ENCODE peak calls at places on chromosome 4, in six cellular contexts. Q is upper lobe of right lung; C is Panc1; N is cardiac muscle cell; O is adipocyte; D is CD4-positive, alpha-beta memory T cell. R is an unnamed sample.

GRCh38 chr4:138555107-138555506 is 313.0 kb upstream of the SLC7A11 start:
- DNase-seq in Q (no peak), C (no peak), N (no peak), O (no peak), D (no peak), R (no peak)

GRCh38 chr4:156686120-156686519 is 285.5 kb downstream of the PDGFC start:
- DNase-seq in Q (no peak), C (no peak), N (peak; percentile 63), O (peak; percentile 95), D (no peak), R (no peak)

GRCh38 chr4:144204431-144204830 is 63.9 kb upstream of the GYPA start:
- DNase-seq in Q (no peak), C (no peak), N (no peak), O (peak; percentile 7), D (no peak), R (no peak)

GRCh38 chr4:134544303-134544761 is 342.7 kb upstream of the PABPC4L start:
- DNase-seq in Q (no peak), C (no peak), N (peak; percentile 3), O (peak; percentile 80), D (no peak), R (no peak)

GRCh38 chr4:186823989-186824388 is 100.3 kb upstream of the FAT1 start:
- DNase-seq in Q (no peak), C (no peak), N (peak; percentile 33), O (peak; percentile 57), D (no peak), R (no peak)

GRCh38 chr4:52822583-52823477 is 39.3 kb upstream of the RASL11B start:
- DNase-seq in Q (no peak), C (no peak), N (peak; percentile 79), O (peak; percentile 87), D (no peak), R (no peak)

GRCh38 chr4:64539234-64539849 is 130.1 kb upstream of the TECRL start:
- DNase-seq in Q (no peak), C (peak; percentile 22), N (peak; percentile 75), O (peak; percentile 79), D (no peak), R (peak; percentile 71)

GRCh38 chr4:32148120-32148666 is 1428.0 kb downstream of the PCDH7 start:
- DNase-seq in Q (no peak), C (no peak), N (peak; percentile 80), O (peak; percentile 22), D (no peak), R (no peak)

GRCh38 chr4:71366776-71367175 is 28.0 kb downstream of the SLC4A4 start:
- DNase-seq in Q (no peak), C (no peak), N (no peak), O (no peak), D (no peak), R (no peak)

GRCh38 chr4:16513876-16514275 is 287.6 kb upstream of the TAPT1 start:
- DNase-seq in Q (no peak), C (no peak), N (no peak), O (no peak), D (no peak), R (no peak)

GRCh38 chr4:62210521-62210920 is 1010.4 kb downstream of the ADGRL3 start:
- DNase-seq in Q (no peak), C (no peak), N (no peak), O (no peak), D (no peak), R (no peak)

GRCh38 chr4:168920438-168921081 is 89.5 kb downstream of the CBR4 start:
- DNase-seq in Q (no peak), C (no peak), N (no peak), O (no peak), D (no peak), R (no peak)

DNA sequence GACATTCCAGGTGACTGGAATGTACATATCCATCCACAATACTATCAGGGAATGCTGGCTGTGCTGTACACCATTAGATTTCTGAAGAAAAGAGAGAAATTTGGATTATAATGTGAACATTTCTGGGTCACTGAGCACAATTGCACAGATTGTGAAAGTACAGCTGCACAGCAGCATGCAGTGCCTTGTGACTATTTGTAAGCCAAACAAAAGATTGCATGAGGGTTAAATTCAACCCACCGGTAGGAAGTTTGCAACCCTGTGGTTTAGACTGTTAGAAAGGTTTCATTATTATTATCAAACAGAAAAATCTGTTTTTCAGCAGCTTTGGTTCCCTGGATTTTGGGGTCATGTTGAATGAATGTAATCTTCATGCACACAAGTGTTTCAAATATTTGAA is 24.5 kb downstream of the DDIT4L start:
- DNase-seq in Q (no peak), C (no peak), N (no peak), O (peak; percentile 44), D (no peak), R (no peak)
- H3K9me3 ChIP-seq in Q (no peaks in the 10 kb centered on the region), C (no peaks in the 10 kb centered on the region), N (no peaks in the 10 kb centered on the region), O (peaks cover 16% of the 10 kb centered on the region), D (no peaks in the 10 kb centered on the region), R (no peaks in the 10 kb centered on the region)

DNA sequence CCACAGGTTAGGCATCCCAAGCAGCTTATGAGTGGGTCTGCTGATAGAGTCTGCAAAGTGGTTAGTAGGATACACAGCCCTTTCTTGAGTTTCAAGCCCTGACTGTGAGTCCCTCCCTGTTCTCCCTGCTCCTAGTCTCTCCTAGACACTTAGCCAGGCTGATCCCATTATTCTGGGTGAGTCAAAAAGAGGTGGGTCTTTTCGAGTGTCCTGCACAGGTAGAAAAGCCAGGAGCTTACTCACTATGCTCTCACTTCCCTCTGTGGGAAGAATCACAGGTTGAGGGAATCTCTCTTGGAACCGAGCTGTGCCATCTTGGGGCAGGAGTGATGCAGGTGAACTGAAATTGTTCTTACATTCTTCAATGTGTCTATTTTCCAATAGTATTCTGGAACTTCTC is 29.7 kb downstream of the SCLT1 start:
- DNase-seq in Q (no peak), C (no peak), N (no peak), O (no peak), D (no peak), R (no peak)
- H3K9me3 ChIP-seq in Q (peaks cover 33% of the 10 kb centered on the region), C (peaks cover 22% of the 10 kb centered on the region), N (no peaks in the 10 kb centered on the region), O (peaks cover 44% of the 10 kb centered on the region), D (peaks cover 38% of the 10 kb centered on the region), R (no peaks in the 10 kb centered on the region)

DNA sequence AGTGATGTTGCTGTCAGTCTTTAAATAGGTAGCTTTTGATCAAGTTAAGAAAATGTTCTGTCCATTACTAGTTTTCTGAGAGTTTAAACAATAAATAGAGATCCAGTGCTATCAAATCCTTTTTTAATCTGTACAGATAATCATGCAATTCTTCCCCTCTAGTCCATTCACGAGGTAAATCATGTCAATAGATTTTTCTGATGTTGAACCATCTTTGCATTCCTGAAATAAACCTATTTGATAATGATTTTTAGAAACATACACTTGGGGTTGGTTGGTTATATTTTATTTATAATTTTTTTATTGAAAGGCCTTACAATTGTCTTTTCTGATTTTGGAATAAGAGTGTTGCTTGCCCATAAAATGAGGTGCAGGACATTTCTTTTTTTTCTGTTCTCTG is 95.0 kb downstream of the FAM53A start:
- DNase-seq in Q (no peak), C (no peak), N (no peak), O (no peak), D (no peak), R (no peak)
- H3K9me3 ChIP-seq in Q (peaks cover 7% of the 10 kb centered on the region), C (peaks cover 4% of the 10 kb centered on the region), N (no peaks in the 10 kb centered on the region), O (peaks cover 39% of the 10 kb centered on the region), D (peaks cover 8% of the 10 kb centered on the region), R (no peaks in the 10 kb centered on the region)

GRCh38 chr4:189802884-189803283 is 137.8 kb upstream of the FRG1 start:
- DNase-seq in Q (no peak), C (no peak), N (no peak), O (no peak), D (no peak), R (no peak)

GRCh38 chr4:189806506-189806905 is 134.2 kb upstream of the FRG1 start:
- DNase-seq in Q (no peak), C (no peak), N (no peak), O (no peak), D (no peak), R (no peak)

GRCh38 chr4:189804884-189805283 is 135.8 kb upstream of the FRG1 start:
- DNase-seq in Q (no peak), C (no peak), N (no peak), O (no peak), D (no peak), R (no peak)

GRCh38 chr4:189809885-189810284 is 130.8 kb upstream of the FRG1 start:
- DNase-seq in Q (no peak), C (no peak), N (no peak), O (no peak), D (no peak), R (no peak)

DNA sequence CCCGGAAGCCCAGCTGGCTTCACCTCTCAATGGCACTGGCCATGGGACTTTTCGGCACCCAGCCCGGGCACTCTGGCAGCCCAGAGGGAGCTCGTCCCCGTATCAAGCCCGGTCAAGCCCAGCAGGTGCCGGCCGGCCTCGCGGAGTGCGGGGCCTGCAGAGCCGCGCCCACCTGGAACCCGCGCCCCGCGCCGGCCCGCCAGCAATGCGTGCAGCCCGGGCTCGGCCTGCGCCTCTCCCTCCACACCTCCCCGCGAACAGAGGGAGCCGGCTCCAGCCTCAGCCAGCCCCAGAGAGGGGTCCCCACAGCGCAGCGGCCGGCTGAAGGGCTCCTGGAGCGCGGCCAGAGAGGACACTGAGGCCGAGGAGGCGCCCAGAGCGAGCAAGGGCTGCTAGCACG is 133.6 kb upstream of the FRG1 start:
- DNase-seq in Q (no peak), C (no peak), N (no peak), O (no peak), D (no peak), R (no peak)
- H3K9me3 ChIP-seq in Q (no peaks in the 10 kb centered on the region), C (no peaks in the 10 kb centered on the region), N (no peaks in the 10 kb centered on the region), O (peaks cover 11% of the 10 kb centered on the region), D (no peaks in the 10 kb centered on the region), R (no peaks in the 10 kb centered on the region)

GRCh38 chr4:33883111-33883510 is 2361.2 kb downstream of the ARAP2 start:
- DNase-seq in Q (no peak), C (no peak), N (peak; percentile 17), O (no peak), D (no peak), R (no peak)

GRCh38 chr4:33878710-33879109 is 2365.6 kb downstream of the ARAP2 start:
- DNase-seq in Q (no peak), C (no peak), N (no peak), O (no peak), D (no peak), R (no peak)

GRCh38 chr4:33882246-33882990 is 2361.9 kb downstream of the ARAP2 start:
- DNase-seq in Q (no peak), C (no peak), N (peak; percentile 34), O (no peak), D (no peak), R (no peak)

GRCh38 chr4:33886356-33886755 is 2358.0 kb downstream of the ARAP2 start:
- DNase-seq in Q (no peak), C (no peak), N (no peak), O (no peak), D (no peak), R (no peak)

DNA sequence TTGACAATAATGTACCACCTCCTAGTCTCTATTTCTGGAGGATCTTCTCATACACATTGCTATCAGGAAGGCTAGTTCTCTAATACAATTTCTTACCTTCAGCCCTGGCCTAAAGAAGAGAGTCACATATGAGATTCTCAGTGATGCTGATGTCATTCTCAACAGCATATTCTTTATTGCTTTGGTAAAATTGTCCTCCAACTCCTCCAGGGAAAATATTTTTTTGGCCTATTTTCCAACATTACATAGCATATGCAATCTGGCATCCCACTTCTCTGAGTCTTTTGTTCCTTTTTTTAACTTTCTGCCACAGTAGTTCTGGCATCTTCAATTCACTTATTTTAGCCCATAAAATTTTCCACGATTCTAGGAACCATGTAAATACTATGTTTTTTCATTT is 2363.1 kb downstream of the ARAP2 start:
- DNase-seq in Q (no peak), C (no peak), N (no peak), O (no peak), D (no peak), R (no peak)
- H3K9me3 ChIP-seq in Q (no peaks in the 10 kb centered on the region), C (no peaks in the 10 kb centered on the region), N (no peaks in the 10 kb centered on the region), O (no peaks in the 10 kb centered on the region), D (peaks cover 6% of the 10 kb centered on the region), R (no peaks in the 10 kb centered on the region)

R was measured in MM.1S.